ENCODE peak calls at places on chromosomes 16 and 17, in ten cellular contexts. O, Q, D, G, W, I, N, E, P and J are unnamed samples.
A peak's percentile ranks its signal among the peaks of the same experiment; 100 is the strongest.

GRCh38 chr17:48997827-48998556 is 807 bp downstream of the IGF2BP1 start:
- DNase-seq in G (no peak), N (no peak), I (no peak), E (peak; percentile 52), W (no peak), O (peak; percentile 33), Q (no peak), D (no peak), P (no peak), J (peak; percentile 35)

GRCh38 chr16:88508868-88509748 is 56.0 kb downstream of the ZFPM1 start:
- DNase-seq in W (no peak), Q (no peak), P (no peak), O (no peak), N (no peak), I (no peak), E (no peak), D (no peak), G (no peak), J (no peak)

GRCh38 chr16:85391175-85391707 is 221.9 kb upstream of the GSE1 start:
- DNase-seq in G (no peak), P (no peak), W (no peak), I (no peak), D (no peak), N (no peak), Q (no peak), E (no peak), O (no peak), J (no peak)

GRCh38 chr16:75288596-75289120 is 37.2 kb upstream of the BCAR1 start:
- DNase-seq in P (peak; percentile 40), I (no peak), Q (no peak), E (no peak), D (no peak), O (no peak), N (no peak), W (no peak), G (peak; percentile 19), J (no peak)

GRCh38 chr17:27893834-27894503 is 804 bp upstream of the LYRM9 start:
- DNase-seq in N (no peak), G (no peak), Q (no peak), E (no peak), P (no peak), D (peak; percentile 24), W (no peak), I (no peak), O (no peak), J (no peak)

GRCh38 chr17:70702683-70703255 is 533.4 kb downstream of the KCNJ2 start:
- DNase-seq in I (no peak), W (no peak), Q (no peak), P (no peak), G (no peak), N (no peak), O (no peak), E (no peak), D (no peak), J (no peak)

GRCh38 chr17:7233701-7234099 is 617 bp downstream of the DVL2 start:
- DNase-seq in O (peak; percentile 41), E (no peak), D (peak; percentile 38), P (no peak), N (no peak), I (no peak), G (no peak), W (no peak), Q (no peak), J (no peak)

GRCh38 chr16:60204221-60204620 is 1470.1 kb upstream of the GOT2 start:
- DNase-seq in W (no peak), E (no peak), I (no peak), G (no peak), N (no peak), P (no peak), O (peak; percentile 61), Q (peak; percentile 0), D (peak; percentile 25), J (no peak)

GRCh38 chr17:21351366-21352065 is 24.6 kb upstream of the KCNJ12 start:
- DNase-seq in W (no peak), G (no peak), D (no peak), O (no peak), I (no peak), E (no peak), P (no peak), N (no peak), Q (no peak), J (no peak)